ENCODE peak calls at places on chromosomes 5 and 9, in five cellular contexts. One of them, this sample, is unnamed.

GRCh38 chr9:95317119-95317892 is at the start of gene FANCC:
- DNase-seq in HFFc6: peak; percentile 71
- DNase-seq in AG20443: peak; percentile 98
- DNase-seq in AG08395: peak; percentile 96
- DNase-seq in dorsolateral prefrontal cortex: peak; percentile 87
- DNase-seq in this sample: peak; percentile 91

GRCh38 chr5:33313150-33313549 is 127.6 kb upstream of the TARS1 start:
- DNase-seq in HFFc6: peak; percentile 90
- DNase-seq in AG20443: peak; percentile 17
- DNase-seq in AG08395: peak; percentile 21
- DNase-seq in dorsolateral prefrontal cortex: no peak
- DNase-seq in this sample: no peak

GRCh38 chr5:125798311-125798710 is 624.9 kb upstream of the GRAMD2B start:
- DNase-seq in HFFc6: no peak
- DNase-seq in AG20443: no peak
- DNase-seq in AG08395: no peak
- DNase-seq in dorsolateral prefrontal cortex: no peak
- DNase-seq in this sample: no peak

GRCh38 chr9:19371942-19372341 is 8.1 kb downstream of the RPS6 start:
- DNase-seq in HFFc6: no peak
- DNase-seq in AG20443: no peak
- DNase-seq in AG08395: no peak
- DNase-seq in dorsolateral prefrontal cortex: no peak
- DNase-seq in this sample: no peak

GRCh38 chr5:81534481-81534840 is 140.5 kb upstream of the ACOT12 start:
- DNase-seq in HFFc6: no peak
- DNase-seq in AG20443: no peak
- DNase-seq in AG08395: no peak
- DNase-seq in dorsolateral prefrontal cortex: no peak
- DNase-seq in this sample: no peak

GRCh38 chr9:129838707-129839259 is 3.5 kb downstream of the USP20 start:
- DNase-seq in HFFc6: peak; percentile 98
- DNase-seq in AG20443: peak; percentile 78
- DNase-seq in AG08395: peak; percentile 78
- DNase-seq in dorsolateral prefrontal cortex: no peak
- DNase-seq in this sample: no peak

GRCh38 chr9:129139993-129140396 is 28.8 kb downstream of the PTPA start:
- DNase-seq in HFFc6: peak; percentile 98
- DNase-seq in AG20443: peak; percentile 92
- DNase-seq in AG08395: peak; percentile 94
- DNase-seq in dorsolateral prefrontal cortex: peak; percentile 95
- DNase-seq in this sample: peak; percentile 93

GRCh38 chr9:78677326-78677725 is 380.4 kb downstream of the PSAT1 start:
- DNase-seq in HFFc6: peak; percentile 54
- DNase-seq in AG20443: peak; percentile 33
- DNase-seq in AG08395: peak; percentile 40
- DNase-seq in dorsolateral prefrontal cortex: no peak
- DNase-seq in this sample: no peak

GRCh38 chr9:94903961-94904421 is 177.5 kb downstream of the AOPEP start:
- DNase-seq in HFFc6: peak; percentile 81
- DNase-seq in AG20443: peak; percentile 67
- DNase-seq in AG08395: peak; percentile 74
- DNase-seq in dorsolateral prefrontal cortex: no peak
- DNase-seq in this sample: no peak

GRCh38 chr9:35364817-35365585 is 124.9 kb upstream of the RUSC2 start:
- DNase-seq in HFFc6: no peak
- DNase-seq in AG20443: no peak
- DNase-seq in AG08395: no peak
- DNase-seq in dorsolateral prefrontal cortex: no peak
- DNase-seq in this sample: no peak

GRCh38 chr5:10635861-10636350 is 72.0 kb downstream of the ANKRD33B start:
- DNase-seq in HFFc6: no peak
- DNase-seq in AG20443: no peak
- DNase-seq in AG08395: no peak
- DNase-seq in dorsolateral prefrontal cortex: no peak
- DNase-seq in this sample: no peak

GRCh38 chr9:126604706-126605105 is 9.0 kb upstream of the LMX1B start:
- DNase-seq in HFFc6: no peak
- DNase-seq in AG20443: no peak
- DNase-seq in AG08395: no peak
- DNase-seq in dorsolateral prefrontal cortex: no peak
- DNase-seq in this sample: no peak

GRCh38 chr5:71922584-71923106 is 184.6 kb upstream of the MAP1B start:
- DNase-seq in HFFc6: peak; percentile 71
- DNase-seq in AG20443: peak; percentile 57
- DNase-seq in AG08395: peak; percentile 59
- DNase-seq in dorsolateral prefrontal cortex: no peak
- DNase-seq in this sample: no peak

GRCh38 chr9:95268681-95269080 is 48.8 kb downstream of the FANCC start:
- DNase-seq in HFFc6: peak; percentile 8
- DNase-seq in AG20443: no peak
- DNase-seq in AG08395: peak; percentile 5
- DNase-seq in dorsolateral prefrontal cortex: no peak
- DNase-seq in this sample: peak; percentile 31